ENCODE peak calls at places on chromosomes 4 and X, in four cellular contexts. One of them, this sample, is unnamed.

GRCh38 chrX:13252726-13253125 is 67.1 kb downstream of the ATXN3L start:
- DNase-seq in MM.1S: no peak
- DNase-seq in upper lobe of left lung: no peak
- DNase-seq in endothelial cell of umbilical vein: no peak
- DNase-seq in this sample: no peak

GRCh38 chrX:40434947-40435346 is 145.8 kb upstream of the ATP6AP2 start:
- DNase-seq in MM.1S: no peak
- DNase-seq in upper lobe of left lung: no peak
- DNase-seq in endothelial cell of umbilical vein: no peak
- DNase-seq in this sample: no peak

GRCh38 chr4:26424143-26424542 is 66.1 kb downstream of the CCKAR start:
- DNase-seq in MM.1S: no peak
- DNase-seq in upper lobe of left lung: no peak
- DNase-seq in endothelial cell of umbilical vein: no peak
- DNase-seq in this sample: no peak

GRCh38 chr4:76950052-76950845 is 697 bp downstream of the SEPTIN11 start:
- DNase-seq in MM.1S: peak; percentile 44
- DNase-seq in upper lobe of left lung: peak; percentile 34
- DNase-seq in endothelial cell of umbilical vein: peak; percentile 45
- DNase-seq in this sample: peak; percentile 85

GRCh38 chrX:132452911-132453550 is 35.8 kb downstream of the MBNL3 start:
- DNase-seq in MM.1S: no peak
- DNase-seq in upper lobe of left lung: no peak
- DNase-seq in endothelial cell of umbilical vein: no peak
- DNase-seq in this sample: no peak

GRCh38 chrX:54413753-54414152 is 26.5 kb upstream of the TSR2 start:
- DNase-seq in MM.1S: peak; percentile 9
- DNase-seq in upper lobe of left lung: no peak
- DNase-seq in endothelial cell of umbilical vein: no peak
- DNase-seq in this sample: no peak

GRCh38 chr4:48780867-48781219 is 764 bp upstream of the FRYL start:
- DNase-seq in MM.1S: peak; percentile 22
- DNase-seq in upper lobe of left lung: no peak
- DNase-seq in endothelial cell of umbilical vein: peak; percentile 70
- DNase-seq in this sample: no peak

GRCh38 chr4:156505341-156505955 is 466.2 kb downstream of the PDGFC start:
- DNase-seq in MM.1S: no peak
- DNase-seq in upper lobe of left lung: no peak
- DNase-seq in endothelial cell of umbilical vein: no peak
- DNase-seq in this sample: no peak

GRCh38 chr4:7807351-7807921 is 132.2 kb downstream of the AFAP1 start:
- DNase-seq in MM.1S: no peak
- DNase-seq in upper lobe of left lung: no peak
- DNase-seq in endothelial cell of umbilical vein: peak; percentile 87
- DNase-seq in this sample: no peak

GRCh38 chr4:26141916-26142638 is 178.7 kb upstream of the RBPJ start:
- DNase-seq in MM.1S: no peak
- DNase-seq in upper lobe of left lung: peak; percentile 65
- DNase-seq in endothelial cell of umbilical vein: no peak
- DNase-seq in this sample: no peak

GRCh38 chr4:155593793-155594192 is 72.9 kb upstream of the GUCY1A1 start:
- DNase-seq in MM.1S: no peak
- DNase-seq in upper lobe of left lung: no peak
- DNase-seq in endothelial cell of umbilical vein: no peak
- DNase-seq in this sample: no peak

GRCh38 chrX:137562096-137562495 is 3.8 kb upstream of the ZIC3 start:
- DNase-seq in MM.1S: no peak
- DNase-seq in upper lobe of left lung: no peak
- DNase-seq in endothelial cell of umbilical vein: no peak
- DNase-seq in this sample: no peak

GRCh38 chrX:143664302-143664701 is 28.4 kb upstream of the SLITRK4 start:
- DNase-seq in MM.1S: peak; percentile 50
- DNase-seq in upper lobe of left lung: no peak
- DNase-seq in endothelial cell of umbilical vein: no peak
- DNase-seq in this sample: no peak

GRCh38 chr4:141636771-141637460 is 533 bp downstream of the IL15 start:
- DNase-seq in MM.1S: peak; percentile 64
- DNase-seq in upper lobe of left lung: peak; percentile 34
- DNase-seq in endothelial cell of umbilical vein: peak; percentile 74
- DNase-seq in this sample: peak; percentile 65

DNA sequence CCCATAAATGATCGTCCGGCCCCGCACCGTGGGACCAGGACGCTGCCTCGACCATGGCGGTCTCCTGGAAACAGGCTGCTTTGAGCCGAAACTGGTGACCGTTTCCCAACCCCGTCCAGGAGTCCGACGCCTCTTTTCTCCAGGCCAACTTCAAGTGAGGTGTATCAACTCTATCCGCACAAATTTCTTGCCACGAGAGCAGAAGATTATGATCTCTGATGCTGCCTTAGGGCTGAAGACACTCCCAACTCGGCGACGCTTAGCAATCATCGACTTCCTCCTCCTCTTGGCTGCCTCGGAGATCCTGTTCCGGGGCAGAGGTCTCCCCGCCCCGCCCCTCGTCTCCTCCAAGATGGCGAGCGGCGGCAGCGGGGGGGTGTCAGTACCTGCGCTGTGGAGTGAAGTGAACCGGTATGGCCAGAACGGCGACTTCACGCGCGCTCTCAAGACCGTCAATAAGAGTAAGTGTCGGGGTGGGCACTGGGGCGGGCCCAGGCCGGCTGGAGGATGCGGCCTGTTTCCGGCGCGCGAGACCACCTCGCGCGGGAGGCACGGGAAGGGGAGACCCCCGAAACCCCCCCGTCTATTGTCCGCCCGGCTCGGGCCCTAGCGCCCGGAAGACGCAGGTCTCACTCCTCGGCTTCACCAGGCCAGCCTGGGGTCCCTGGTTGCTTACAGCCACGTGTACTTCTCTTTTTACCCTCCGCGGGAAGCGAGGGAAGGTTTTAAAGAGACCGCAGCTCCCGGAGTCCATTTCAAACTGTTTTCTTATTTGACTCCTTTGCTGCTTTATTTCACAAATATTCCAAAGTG is at the start of gene SRP72:
- DNase-seq in MM.1S: peak; percentile 89
- DNase-seq in upper lobe of left lung: peak; percentile 93
- DNase-seq in endothelial cell of umbilical vein: peak; percentile 91
- DNase-seq in this sample: peak; percentile 94
- H3K9me3 ChIP-seq in MM.1S: no peaks in the 10 kb centered on the region
- H3K9me3 ChIP-seq in upper lobe of left lung: no peaks in the 10 kb centered on the region
- H3K9me3 ChIP-seq in endothelial cell of umbilical vein: no peaks in the 10 kb centered on the region
- H3K9me3 ChIP-seq in this sample: no peaks in the 10 kb centered on the region

DNA sequence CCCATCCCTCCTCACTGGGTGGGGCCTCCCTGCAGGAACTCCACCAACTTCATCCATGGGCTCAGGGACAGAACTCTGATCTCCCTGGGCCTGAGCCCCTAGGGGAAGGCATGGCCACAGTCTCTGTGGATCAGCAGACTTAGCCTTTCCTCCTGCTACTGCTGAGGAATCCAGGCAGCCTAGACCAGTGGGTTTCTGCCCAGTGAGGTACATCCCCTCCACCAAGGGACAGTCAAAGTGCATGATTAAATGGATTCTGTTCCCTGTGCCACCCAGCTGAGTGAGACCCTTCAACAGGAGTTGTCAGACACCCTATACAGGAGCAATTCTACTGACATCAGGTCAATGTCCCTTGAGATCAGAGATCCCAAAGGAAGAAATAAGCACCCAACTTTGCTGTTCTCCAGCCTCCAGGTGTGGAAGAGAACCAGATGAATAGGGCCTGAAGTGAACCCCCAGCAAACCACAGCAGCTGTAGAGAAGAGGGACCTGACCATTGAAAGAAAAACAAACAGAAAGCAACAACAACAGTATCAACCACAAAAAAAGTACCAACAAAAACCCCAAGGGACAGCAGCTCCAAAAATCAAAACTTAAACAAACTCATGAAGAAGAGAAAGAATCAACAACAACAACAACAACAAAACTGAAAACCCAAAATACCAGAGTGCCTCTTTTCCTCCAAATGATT is 84.8 kb downstream of the CHIC1 start:
- DNase-seq in MM.1S: no peak
- DNase-seq in upper lobe of left lung: no peak
- DNase-seq in endothelial cell of umbilical vein: no peak
- DNase-seq in this sample: no peak
- H3K9me3 ChIP-seq in MM.1S: no peaks in the 10 kb centered on the region
- H3K9me3 ChIP-seq in upper lobe of left lung: peaks cover 27% of the 10 kb centered on the region
- H3K9me3 ChIP-seq in endothelial cell of umbilical vein: no peaks in the 10 kb centered on the region
- H3K9me3 ChIP-seq in this sample: peaks cover 7% of the 10 kb centered on the region

GRCh38 chr4:4810365-4810764 is 49.1 kb upstream of the MSX1 start:
- DNase-seq in MM.1S: no peak
- DNase-seq in upper lobe of left lung: no peak
- DNase-seq in endothelial cell of umbilical vein: no peak
- DNase-seq in this sample: no peak
- H3K9me3 ChIP-seq in MM.1S: no peaks in the 10 kb centered on the region
- H3K9me3 ChIP-seq in upper lobe of left lung: peaks cover 9% of the 10 kb centered on the region
- H3K9me3 ChIP-seq in endothelial cell of umbilical vein: no peaks in the 10 kb centered on the region
- H3K9me3 ChIP-seq in this sample: no peaks in the 10 kb centered on the region

GRCh38 chrX:53135581-53135980 is 41.6 kb downstream of the KANTR start:
- DNase-seq in MM.1S: no peak
- DNase-seq in upper lobe of left lung: no peak
- DNase-seq in endothelial cell of umbilical vein: no peak
- DNase-seq in this sample: no peak

GRCh38 chrX:53128097-53128749 is 34.3 kb downstream of the KANTR start:
- DNase-seq in MM.1S: no peak
- DNase-seq in upper lobe of left lung: no peak
- DNase-seq in endothelial cell of umbilical vein: no peak
- DNase-seq in this sample: no peak

DNA sequence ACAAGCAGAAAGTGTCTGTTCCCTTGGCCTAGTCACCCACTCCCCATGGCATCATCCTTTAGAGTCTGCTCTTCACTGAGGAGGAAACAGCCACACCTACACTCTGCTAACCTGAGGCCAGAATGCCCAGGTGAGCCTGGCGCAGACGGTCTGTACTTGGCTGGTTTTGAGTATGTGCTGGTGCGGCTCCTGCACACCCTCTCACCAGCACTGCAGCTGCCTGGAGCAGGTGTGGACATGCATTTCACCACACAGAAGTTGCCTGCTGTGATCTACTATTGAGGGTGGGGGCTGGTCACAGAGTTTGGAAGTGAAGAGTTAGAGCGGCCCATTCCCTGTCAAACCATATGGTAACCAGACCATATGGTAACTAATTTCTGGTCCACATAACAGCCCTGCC is 39.5 kb downstream of the KANTR start:
- DNase-seq in MM.1S: no peak
- DNase-seq in upper lobe of left lung: no peak
- DNase-seq in endothelial cell of umbilical vein: no peak
- DNase-seq in this sample: no peak
- H3K9me3 ChIP-seq in MM.1S: no peaks in the 10 kb centered on the region
- H3K9me3 ChIP-seq in upper lobe of left lung: no peaks in the 10 kb centered on the region
- H3K9me3 ChIP-seq in endothelial cell of umbilical vein: no peaks in the 10 kb centered on the region
- H3K9me3 ChIP-seq in this sample: no peaks in the 10 kb centered on the region

GRCh38 chr4:165476214-165477098 is 97.6 kb downstream of the CPE start:
- DNase-seq in MM.1S: no peak
- DNase-seq in upper lobe of left lung: no peak
- DNase-seq in endothelial cell of umbilical vein: peak; percentile 33
- DNase-seq in this sample: no peak

GRCh38 chr4:165474784-165475705 is 96.2 kb downstream of the CPE start:
- DNase-seq in MM.1S: no peak
- DNase-seq in upper lobe of left lung: no peak
- DNase-seq in endothelial cell of umbilical vein: no peak
- DNase-seq in this sample: no peak

GRCh38 chr4:165478260-165478659 is 99.5 kb downstream of the CPE start:
- DNase-seq in MM.1S: no peak
- DNase-seq in upper lobe of left lung: no peak
- DNase-seq in endothelial cell of umbilical vein: no peak
- DNase-seq in this sample: no peak

GRCh38 chr4:165477799-165478198 is 99.0 kb downstream of the CPE start:
- DNase-seq in MM.1S: no peak
- DNase-seq in upper lobe of left lung: no peak
- DNase-seq in endothelial cell of umbilical vein: no peak
- DNase-seq in this sample: no peak

GRCh38 chr4:165475706-165476070 is 96.9 kb downstream of the CPE start:
- DNase-seq in MM.1S: no peak
- DNase-seq in upper lobe of left lung: no peak
- DNase-seq in endothelial cell of umbilical vein: no peak
- DNase-seq in this sample: no peak
- H3K9me3 ChIP-seq in MM.1S: no peaks in the 10 kb centered on the region
- H3K9me3 ChIP-seq in upper lobe of left lung: peaks cover 20% of the 10 kb centered on the region
- H3K9me3 ChIP-seq in endothelial cell of umbilical vein: no peaks in the 10 kb centered on the region
- H3K9me3 ChIP-seq in this sample: peaks cover 14% of the 10 kb centered on the region

GRCh38 chr4:114512595-114513295 is 85.9 kb upstream of the UGT8 start:
- DNase-seq in MM.1S: no peak
- DNase-seq in upper lobe of left lung: no peak
- DNase-seq in endothelial cell of umbilical vein: no peak
- DNase-seq in this sample: no peak
- H3K9me3 ChIP-seq in MM.1S: no peaks in the 10 kb centered on the region
- H3K9me3 ChIP-seq in upper lobe of left lung: no peaks in the 10 kb centered on the region
- H3K9me3 ChIP-seq in endothelial cell of umbilical vein: no peaks in the 10 kb centered on the region
- H3K9me3 ChIP-seq in this sample: no peaks in the 10 kb centered on the region

GRCh38 chr4:58216461-58216860 is 1106.3 kb upstream of the IGFBP7 start:
- DNase-seq in MM.1S: no peak
- DNase-seq in upper lobe of left lung: no peak
- DNase-seq in endothelial cell of umbilical vein: no peak
- DNase-seq in this sample: no peak
- H3K9me3 ChIP-seq in MM.1S: no peaks in the 10 kb centered on the region
- H3K9me3 ChIP-seq in upper lobe of left lung: peaks cover 5% of the 10 kb centered on the region
- H3K9me3 ChIP-seq in endothelial cell of umbilical vein: no peaks in the 10 kb centered on the region
- H3K9me3 ChIP-seq in this sample: peaks cover 7% of the 10 kb centered on the region

GRCh38 chrX:57674861-57675260 is 5.2 kb downstream of the NLRP2B start:
- DNase-seq in MM.1S: no peak
- DNase-seq in upper lobe of left lung: no peak
- DNase-seq in endothelial cell of umbilical vein: no peak
- DNase-seq in this sample: no peak
- H3K9me3 ChIP-seq in MM.1S: no peaks in the 10 kb centered on the region
- H3K9me3 ChIP-seq in upper lobe of left lung: peaks cover 15% of the 10 kb centered on the region
- H3K9me3 ChIP-seq in endothelial cell of umbilical vein: no peaks in the 10 kb centered on the region
- H3K9me3 ChIP-seq in this sample: no peaks in the 10 kb centered on the region